ENCODE peak calls at places on chromosome 19, in six cellular contexts. B is GM23338, I is AG04450, U is OCI-LY7, P is ovary, Q is kidney epithelial cell. H is an unnamed sample.
A peak's percentile ranks its signal among the peaks of the same experiment; 100 is the strongest.

GRCh38 chr19:29259153-29259552 is 46.2 kb upstream of the UQCRFS1 start:
- DNase-seq in P (no peak), B (peak; percentile 32), U (peak; percentile 18), Q (no peak), I (no peak), H (peak; percentile 67)

GRCh38 chr19:30448386-30449130 is 76.4 kb downstream of the ZNF536 start:
- DNase-seq in U (no peak), I (no peak), Q (no peak), P (no peak), B (no peak), H (no peak)

GRCh38 chr19:28577199-28577598 is 635.8 kb downstream of the UQCRFS1 start:
- DNase-seq in B (no peak), I (no peak), U (peak; percentile 28), P (no peak), Q (no peak), H (peak; percentile 16)

GRCh38 chr19:30046522-30046921 is 104.5 kb downstream of the URI1 start:
- DNase-seq in B (peak; percentile 61), I (no peak), Q (no peak), U (peak; percentile 26), P (no peak), H (peak; percentile 67)

GRCh38 chr19:887072-887471 is 5.9 kb downstream of the MED16 start:
- DNase-seq in B (no peak), P (no peak), I (peak; percentile 36), U (no peak), Q (no peak), H (peak; percentile 46)

GRCh38 chr19:56595548-56595899 is 422 bp downstream of the ZNF71 start:
- DNase-seq in P (no peak), B (no peak), Q (no peak), U (no peak), I (no peak), H (no peak)

GRCh38 chr19:17255150-17255621 is 9.4 kb downstream of the USHBP1 start:
- DNase-seq in Q (no peak), I (no peak), P (no peak), B (peak; percentile 39), U (no peak), H (peak; percentile 64)

GRCh38 chr19:46659151-46660007 is 1.6 kb downstream of the DACT3 start:
- DNase-seq in B (peak; percentile 78), Q (no peak), P (peak; percentile 73), I (no peak), U (no peak), H (peak; percentile 82)

GRCh38 chr19:33758541-33759013 is 38.1 kb upstream of the KCTD15 start:
- DNase-seq in U (no peak), P (no peak), B (no peak), Q (no peak), I (no peak), H (no peak)

GRCh38 chr19:38949580-38950367 is 19.0 kb downstream of the MRPS12 start:
- DNase-seq in P (peak; percentile 97), B (peak; percentile 100), I (no peak), U (peak; percentile 53), Q (peak; percentile 37), H (peak; percentile 99)

GRCh38 chr19:18021121-18021755 is 13.3 kb downstream of the ARRDC2 start:
- DNase-seq in B (no peak), Q (no peak), P (peak; percentile 68), U (no peak), I (no peak), H (no peak)

GRCh38 chr19:15869109-15869555 is 28.7 kb downstream of the CYP4F2 start:
- DNase-seq in I (no peak), P (no peak), Q (no peak), U (peak; percentile 35), B (peak; percentile 46), H (peak; percentile 50)

GRCh38 chr19:422213-422916 is 13.4 kb upstream of the C2CD4C start:
- DNase-seq in P (no peak), I (no peak), Q (no peak), B (no peak), U (no peak), H (no peak)

GRCh38 chr19:5173993-5174392 is 166.6 kb downstream of the PTPRS start:
- DNase-seq in Q (no peak), U (no peak), I (no peak), B (no peak), P (no peak), H (no peak)

GRCh38 chr19:32896516-32897214 is 27.1 kb upstream of the SLC7A9 start:
- DNase-seq in B (no peak), U (no peak), I (no peak), P (no peak), Q (no peak), H (no peak)

GRCh38 chr19:23365222-23365621 is 30.0 kb downstream of the ZNF91 start:
- DNase-seq in B (no peak), U (no peak), P (no peak), Q (no peak), I (no peak), H (no peak)

GRCh38 chr19:9586764-9587163 is 2.5 kb upstream of the ZNF121 start:
- DNase-seq in Q (no peak), P (peak; percentile 46), I (peak; percentile 23), B (peak; percentile 91), U (peak; percentile 78), H (peak; percentile 92)

GRCh38 chr19:47494729-47495128 is 10.7 kb upstream of the KPTN start:
- DNase-seq in B (no peak), I (no peak), U (no peak), Q (no peak), P (no peak), H (no peak)

GRCh38 chr19:56839665-56840451 is 668 bp downstream of the PEG3 start:
- DNase-seq in U (no peak), Q (peak; percentile 75), I (no peak), P (peak; percentile 95), B (no peak), H (no peak)

GRCh38 chr19:29121684-29122083 is 91.3 kb downstream of the UQCRFS1 start:
- DNase-seq in B (peak; percentile 66), I (no peak), U (no peak), P (no peak), Q (no peak), H (peak; percentile 88)

GRCh38 chr19:41872775-41873647 is 4.1 kb upstream of the CD79A start:
- DNase-seq in I (no peak), Q (no peak), U (peak; percentile 77), P (peak; percentile 59), B (peak; percentile 96), H (peak; percentile 97)

GRCh38 chr19:14475251-14476073 is at the start of gene PTGER1:
- DNase-seq in U (no peak), Q (no peak), I (no peak), B (peak; percentile 78), P (no peak), H (peak; percentile 82)

GRCh38 chr19:3984908-3985642 is at the start of gene EEF2:
- DNase-seq in I (peak; percentile 86), Q (no peak), B (peak; percentile 94), P (peak; percentile 96), U (peak; percentile 96), H (peak; percentile 94)

GRCh38 chr19:58450836-58451357 is 525 bp upstream of the ZNF324B start:
- DNase-seq in B (no peak), U (no peak), I (no peak), P (no peak), Q (no peak), H (no peak)

GRCh38 chr19:6529937-6530384 is 865 bp upstream of the TNFSF9 start:
- DNase-seq in I (no peak), Q (no peak), P (no peak), B (no peak), U (no peak), H (no peak)
- H3K4me3 ChIP-seq in I (peak overlapping the region; percentile 75), Q (peak overlapping the region; percentile 75), P (no peak overlapping the region), B (peak overlapping the region; percentile 72), U (peak overlapping the region; percentile 91), H (peak overlapping the region; percentile 48)

DNA sequence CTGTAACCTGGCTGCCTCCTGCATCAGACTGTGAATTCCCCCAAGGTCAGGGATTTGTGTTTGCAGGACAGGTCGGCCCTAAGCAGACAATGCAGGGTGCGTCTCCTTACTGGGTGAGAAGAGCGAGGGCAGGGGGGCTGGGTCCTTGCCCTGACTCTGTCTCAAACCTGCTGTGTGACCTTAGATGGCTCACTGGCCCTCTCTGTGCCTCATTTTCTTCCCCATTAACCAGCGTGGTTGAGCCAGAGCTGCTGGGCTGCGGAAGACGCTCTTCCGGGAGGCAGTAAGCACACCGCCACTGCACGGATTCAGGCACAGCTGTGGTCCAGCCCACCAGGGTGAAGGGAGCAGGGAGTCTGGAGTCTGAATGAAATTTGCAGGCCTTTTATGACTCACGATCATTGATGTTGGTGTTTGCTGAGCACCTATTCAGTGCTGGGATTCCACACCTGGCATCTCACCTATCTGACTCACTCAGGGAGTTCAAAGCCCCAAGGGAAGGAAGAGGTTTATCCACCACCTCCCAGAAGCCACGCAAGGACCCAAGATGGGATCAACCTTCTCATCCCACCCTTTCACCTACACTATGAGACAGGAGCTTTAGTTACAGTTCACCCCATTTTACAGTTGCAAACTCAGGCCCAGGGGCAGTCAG is 2.5 kb downstream of the AKT1S1 start:
- DNase-seq in U (no peak), B (no peak), P (no peak), Q (no peak), I (no peak), H (no peak)
- H3K4me3 ChIP-seq in U (peak overlapping the region; percentile 90), B (no peak overlapping the region), P (no peak overlapping the region), Q (no peak overlapping the region), I (peak overlapping the region; percentile 98), H (peak overlapping the region; percentile 96)

DNA sequence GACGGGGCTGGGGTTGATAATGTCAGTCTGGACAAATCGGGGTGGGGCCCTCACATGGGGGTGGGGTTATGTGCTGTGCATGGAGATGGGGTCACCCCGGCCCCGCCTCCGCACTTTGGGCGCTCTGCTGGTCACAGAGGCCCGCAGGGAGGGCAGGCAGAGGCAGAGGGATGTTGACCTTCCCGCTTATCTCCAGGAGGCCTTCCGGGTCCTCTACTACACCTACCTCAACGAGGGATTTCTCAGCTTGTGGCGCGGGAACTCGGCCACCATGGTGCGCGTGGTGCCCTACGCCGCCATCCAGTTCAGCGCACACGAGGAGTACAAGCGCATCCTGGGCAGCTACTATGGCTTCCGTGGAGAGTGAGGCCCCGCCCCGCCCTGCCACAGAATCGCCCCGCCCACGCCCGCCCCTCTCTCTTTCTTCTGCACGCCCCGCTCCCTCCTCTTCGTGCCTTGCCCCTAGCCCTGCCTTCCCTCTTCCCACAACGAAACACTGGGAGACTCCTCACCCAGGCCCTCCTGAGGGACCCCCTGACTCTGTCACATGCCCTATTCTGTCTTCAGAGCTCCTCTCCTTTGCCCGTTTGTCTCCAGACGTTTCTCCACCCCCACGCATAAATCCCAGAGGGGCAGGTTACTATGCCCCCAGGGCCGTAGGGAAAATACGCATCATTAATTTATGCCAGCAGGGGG is 32.8 kb downstream of the TMEM161A start:
- DNase-seq in P (peak; percentile 90), I (no peak), U (peak; percentile 63), B (peak; percentile 96), Q (no peak), H (peak; percentile 95)
- H3K4me3 ChIP-seq in P (peak overlapping the region; percentile 51), I (peak overlapping the region; percentile 55), U (peak overlapping the region; percentile 67), B (peak overlapping the region; percentile 78), Q (peak overlapping the region; percentile 50), H (peak overlapping the region; percentile 66)

DNA sequence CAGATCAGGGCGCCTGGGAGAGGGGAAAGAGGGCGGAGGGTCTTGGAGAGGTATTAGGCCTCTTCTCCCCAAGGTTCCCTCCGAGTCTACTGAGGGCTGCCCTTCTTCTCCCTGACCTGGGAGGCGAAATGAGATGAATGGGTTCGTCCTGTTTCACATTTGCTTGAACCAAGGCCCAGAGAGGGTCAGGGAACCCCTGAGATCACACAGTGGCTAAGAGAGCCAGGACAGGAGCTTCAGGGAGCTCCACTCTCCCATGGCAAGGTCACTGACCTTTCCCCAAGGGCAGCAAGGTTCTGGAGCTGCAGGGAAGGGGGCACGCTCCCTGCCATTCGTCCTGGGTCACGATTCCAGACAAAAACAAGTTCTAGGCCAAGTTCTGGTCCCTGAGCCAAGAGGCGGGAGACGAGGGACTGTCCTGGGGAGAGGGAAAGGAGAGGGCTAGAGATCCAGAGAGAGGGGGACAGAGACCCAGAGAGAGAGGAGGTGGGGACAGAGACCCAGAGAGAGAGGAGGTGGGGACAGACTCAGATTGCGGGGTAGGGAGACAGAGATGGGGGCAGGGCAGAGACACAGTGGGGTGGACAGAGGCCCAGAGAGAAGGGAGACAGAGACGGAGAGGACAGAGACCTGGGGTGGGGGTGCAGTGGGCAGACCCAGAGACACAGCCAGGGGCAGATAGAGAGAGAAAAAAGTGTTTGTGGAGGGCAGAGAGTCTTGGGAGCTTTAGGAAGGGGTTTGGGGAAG is 541 bp downstream of the ASPDH start:
- DNase-seq in B (no peak), P (no peak), I (no peak), Q (no peak), U (no peak), H (peak; percentile 41)
- H3K4me3 ChIP-seq in B (no peak overlapping the region), P (no peak overlapping the region), I (no peak overlapping the region), Q (no peak overlapping the region), U (no peak overlapping the region), H (no peak overlapping the region)

H was measured in endodermal cell.